ENCODE peak calls at places on chromosomes 3 and 15, in seven cellular contexts. Y, H, U, I, P, Q and W are unnamed samples.

GRCh38 chr15:72797338-72797689 is 13.8 kb upstream of the ADPGK start:
- DNase-seq in I (no peak), Q (no peak), U (no peak), H (no peak), P (no peak), Y (no peak), W (peak; percentile 75)

GRCh38 chr15:62658498-62658897 is 384.0 kb upstream of the TPM1 start:
- DNase-seq in U (peak; percentile 67), I (peak; percentile 21), P (peak; percentile 15), Y (no peak), H (no peak), Q (no peak), W (no peak)

GRCh38 chr3:172042136-172042535 is 2.8 kb downstream of the FNDC3B start:
- DNase-seq in Q (no peak), P (peak; percentile 60), H (no peak), Y (no peak), I (no peak), U (peak; percentile 14), W (no peak)

GRCh38 chr15:40927497-40928346 is 1.4 kb upstream of the DLL4 start:
- DNase-seq in U (no peak), Q (no peak), Y (no peak), H (no peak), I (no peak), P (peak; percentile 24), W (peak; percentile 87)

GRCh38 chr3:178236555-178237277 is 299.5 kb upstream of the KCNMB2 start:
- DNase-seq in P (peak; percentile 77), U (no peak), H (no peak), Y (no peak), I (no peak), Q (no peak), W (no peak)

GRCh38 chr15:95972136-95972553 is 358.4 kb upstream of the NR2F2 start:
- DNase-seq in P (peak; percentile 90), H (peak; percentile 9), Q (peak; percentile 13), Y (no peak), U (no peak), I (no peak), W (no peak)

GRCh38 chr3:99846472-99846871 is 28.8 kb downstream of the CMSS1 start:
- DNase-seq in H (no peak), P (peak; percentile 91), U (no peak), I (no peak), Y (no peak), Q (no peak), W (no peak)

GRCh38 chr15:88725305-88726220 is 77.7 kb upstream of the ACAN start:
- DNase-seq in Q (no peak), Y (no peak), U (no peak), I (no peak), P (no peak), H (no peak), W (no peak)

GRCh38 chr15:78671626-78672211 is 30.7 kb upstream of the CHRNB4 start:
- DNase-seq in P (no peak), Y (peak; percentile 60), H (no peak), Q (no peak), U (no peak), I (no peak), W (peak; percentile 63)

GRCh38 chr15:42275780-42276395 is 2.7 kb upstream of the TMEM87A start:
- DNase-seq in Q (no peak), I (no peak), U (peak; percentile 15), H (no peak), P (peak; percentile 24), Y (no peak), W (no peak)

GRCh38 chr15:74397239-74398068 is 30.0 kb upstream of the CYP11A1 start:
- DNase-seq in Y (no peak), Q (no peak), U (no peak), I (no peak), H (no peak), P (no peak), W (no peak)

GRCh38 chr3:41117398-41117870 is 81.9 kb upstream of the CTNNB1 start:
- DNase-seq in Q (peak; percentile 40), U (peak; percentile 80), H (peak; percentile 64), Y (no peak), I (peak; percentile 90), P (peak; percentile 13), W (no peak)

GRCh38 chr15:45143946-45144345 is 14.2 kb downstream of the DUOX1 start:
- DNase-seq in Q (no peak), P (no peak), Y (no peak), U (no peak), H (no peak), I (no peak), W (no peak)

GRCh38 chr15:100847194-100847593 is 32.4 kb upstream of the ALDH1A3 start:
- DNase-seq in U (no peak), H (no peak), Y (no peak), I (no peak), P (no peak), Q (no peak), W (no peak)

GRCh38 chr15:100844778-100845177 is 34.9 kb upstream of the ALDH1A3 start:
- DNase-seq in U (no peak), I (no peak), Y (no peak), P (no peak), Q (no peak), H (no peak), W (no peak)

GRCh38 chr15:100853676-100854440 is 25.8 kb upstream of the ALDH1A3 start:
- DNase-seq in P (no peak), U (no peak), I (no peak), H (no peak), Y (no peak), Q (no peak), W (no peak)

GRCh38 chr15:100852630-100853029 is 27.0 kb upstream of the ALDH1A3 start:
- DNase-seq in U (no peak), H (no peak), P (no peak), I (no peak), Y (no peak), Q (no peak), W (no peak)

GRCh38 chr15:100849021-100849831 is 30.4 kb upstream of the ALDH1A3 start:
- DNase-seq in U (peak; percentile 28), Q (peak; percentile 67), H (peak; percentile 26), P (peak; percentile 79), I (peak; percentile 33), Y (peak; percentile 40), W (no peak)
- H3K4me3 ChIP-seq in U (peak overlapping the region; percentile 45), Q (peak overlapping the region; percentile 21), H (peak overlapping the region; percentile 4), P (peak overlapping the region; percentile 86), I (peak overlapping the region; percentile 59), Y (peak overlapping the region; percentile 43), W (peak overlapping the region; percentile 21)

GRCh38 chr3:32778389-32778788 is 39.4 kb upstream of the TRIM71 start:
- DNase-seq in Y (no peak), P (no peak), U (no peak), I (no peak), Q (no peak), H (no peak), W (no peak)

GRCh38 chr3:32781211-32781968 is 36.4 kb upstream of the TRIM71 start:
- DNase-seq in U (peak; percentile 85), P (peak; percentile 89), Q (peak; percentile 67), I (peak; percentile 72), Y (peak; percentile 94), H (peak; percentile 95), W (peak; percentile 95)

GRCh38 chr3:32780071-32780734 is 37.6 kb upstream of the TRIM71 start:
- DNase-seq in Q (no peak), P (no peak), H (no peak), U (peak; percentile 5), I (no peak), Y (no peak), W (no peak)

GRCh38 chr3:32782417-32782816 is 35.4 kb upstream of the TRIM71 start:
- DNase-seq in H (no peak), P (no peak), Q (no peak), U (no peak), Y (no peak), I (no peak), W (peak; percentile 36)

GRCh38 chr3:32780735-32781210 is 37.0 kb upstream of the TRIM71 start:
- DNase-seq in I (peak; percentile 21), Q (peak; percentile 23), U (peak; percentile 84), P (peak; percentile 48), Y (peak; percentile 96), H (peak; percentile 80), W (peak; percentile 95)
- H3K4me3 ChIP-seq in I (peak overlapping the region; percentile 68), Q (peak overlapping the region; percentile 45), U (peak overlapping the region; percentile 45), P (peak overlapping the region; percentile 86), Y (peak overlapping the region; percentile 65), H (peak overlapping the region; percentile 38), W (peak overlapping the region; percentile 49)

GRCh38 chr3:107861904-107862303 is 228.9 kb downstream of the CD47 start:
- DNase-seq in P (no peak), Y (no peak), Q (no peak), H (no peak), U (no peak), I (no peak), W (no peak)
- H3K4me3 ChIP-seq in P (no peak overlapping the region), Y (no peak overlapping the region), Q (no peak overlapping the region), H (no peak overlapping the region), U (no peak overlapping the region), I (no peak overlapping the region), W (no peak overlapping the region)

DNA sequence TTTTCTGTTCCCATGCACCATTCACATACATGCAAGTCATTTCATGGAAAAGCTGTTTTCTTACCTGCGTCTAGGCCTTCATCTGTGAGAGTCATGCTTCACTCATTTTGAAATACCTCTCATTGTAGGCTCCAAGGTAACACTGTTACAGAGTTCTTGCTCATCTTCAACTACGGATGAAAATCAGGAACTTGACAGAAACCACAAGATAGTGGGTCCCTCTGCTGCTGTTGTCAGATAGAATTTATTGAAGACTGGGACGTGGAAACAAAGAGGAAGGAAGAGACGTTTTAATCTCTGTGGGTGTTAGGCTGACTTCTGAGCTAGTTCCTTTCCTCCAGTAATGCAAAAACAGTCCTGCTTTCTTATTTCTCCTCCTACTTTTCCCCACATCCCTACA is at the start of gene P2RY14:
- DNase-seq in Y (no peak), H (no peak), Q (no peak), P (no peak), I (no peak), U (no peak), W (no peak)
- H3K4me3 ChIP-seq in Y (no peak within 1 kb of the TSS), H (no peak within 1 kb of the TSS), Q (no peak within 1 kb of the TSS), P (no peak within 1 kb of the TSS), I (peak within 1 kb of the TSS; percentile 42), U (no peak within 1 kb of the TSS), W (no peak within 1 kb of the TSS)

GRCh38 chr3:131386429-131386926 is 4.9 kb downstream of the NUDT16 start:
- DNase-seq in I (peak; percentile 63), Q (no peak), P (no peak), U (no peak), Y (no peak), H (no peak), W (no peak)
- H3K4me3 ChIP-seq in I (no peak overlapping the region), Q (no peak overlapping the region), P (no peak overlapping the region), U (no peak overlapping the region), Y (no peak overlapping the region), H (no peak overlapping the region), W (no peak overlapping the region)